ENCODE peak calls at places on chromosome 20, in eight cellular contexts. C is mesenchymal stem cell, X is sigmoid colon, F is left ventricle myocardium inferior, J is pancreas, T is fibroblast of lung, S is neural progenitor cell, D is iPS DF 6.9. Q is an unnamed sample.

GRCh38 chr20:46438156-46438750 is 31.8 kb upstream of the ELMO2 start:
- DNase-seq in C (peak; percentile 34), J (no peak), S (peak; percentile 65), T (peak; percentile 67), X (no peak), F (no peak), D (no peak), Q (no peak)

GRCh38 chr20:32285082-32285620 is 7.7 kb downstream of the KIF3B start:
- DNase-seq in J (no peak), F (no peak), T (no peak), D (no peak), X (no peak), S (no peak), C (no peak), Q (no peak)

GRCh38 chr20:12790856-12791255 is 217.9 kb upstream of the SPTLC3 start:
- DNase-seq in C (no peak), S (peak; percentile 57), F (no peak), J (no peak), X (no peak), T (no peak), D (no peak), Q (no peak)

GRCh38 chr20:364905-365794 is 15.4 kb upstream of the TRIB3 start:
- DNase-seq in J (no peak), F (no peak), C (peak; percentile 34), T (no peak), X (no peak), D (no peak), S (no peak), Q (no peak)

GRCh38 chr20:35663813-35664543 is 722 bp downstream of the CPNE1 start:
- DNase-seq in T (peak; percentile 14), X (no peak), D (no peak), S (peak; percentile 79), J (peak; percentile 59), F (no peak), C (peak; percentile 55), Q (peak; percentile 36)

GRCh38 chr20:17083738-17084137 is 143.1 kb upstream of the PCSK2 start:
- DNase-seq in J (no peak), F (no peak), C (no peak), T (no peak), X (no peak), S (peak; percentile 64), D (peak; percentile 27), Q (no peak)

GRCh38 chr20:32437391-32438074 is 79.4 kb downstream of the ASXL1 start:
- DNase-seq in J (no peak), S (no peak), T (no peak), F (no peak), C (no peak), D (no peak), X (no peak), Q (no peak)

GRCh38 chr20:46833360-46833759 is 61.3 kb upstream of the EYA2 start:
- DNase-seq in S (no peak), D (no peak), J (no peak), C (no peak), F (no peak), T (no peak), X (no peak), Q (no peak)

GRCh38 chr20:16220826-16221225 is 352.4 kb downstream of the KIF16B start:
- DNase-seq in D (no peak), T (no peak), F (no peak), S (no peak), C (no peak), X (no peak), J (no peak), Q (no peak)

GRCh38 chr20:47568019-47568418 is 66.3 kb downstream of the NCOA3 start:
- DNase-seq in J (no peak), D (no peak), X (peak; percentile 72), C (peak; percentile 94), F (no peak), T (peak; percentile 90), S (no peak), Q (no peak)

DNA sequence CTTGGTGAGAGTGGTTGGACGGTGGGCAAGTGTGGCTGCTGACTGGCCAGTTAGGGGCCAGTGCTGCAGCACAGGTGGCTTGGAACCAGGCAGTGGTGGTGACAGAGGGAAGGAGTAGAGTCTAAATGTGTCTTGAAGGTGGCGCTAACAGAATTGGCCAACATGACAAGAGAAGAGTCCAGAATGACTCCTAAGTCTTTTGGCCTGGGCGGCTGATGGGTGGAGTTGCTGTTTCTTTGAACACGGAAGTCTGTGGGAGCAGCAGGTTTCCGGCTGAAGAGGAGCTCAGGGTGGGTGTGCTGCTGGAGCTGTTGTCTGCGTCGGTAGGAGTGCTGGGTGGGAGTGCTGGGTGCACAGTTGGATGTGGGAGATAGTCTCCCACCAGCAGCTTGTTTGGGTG is 10.1 kb downstream of the LSM14B start:
- DNase-seq in X (no peak), S (no peak), C (no peak), J (no peak), D (no peak), F (no peak), T (no peak), Q (no peak)
- H3K27ac ChIP-seq in X (peak overlapping the region; percentile 29), S (no peak overlapping the region), C (no peak overlapping the region), J (no peak overlapping the region), D (no peak overlapping the region), F (peak overlapping the region; percentile 88), T (no peak overlapping the region), Q (peak overlapping the region; percentile 76)

GRCh38 chr20:52267418-52267817 is 75.8 kb upstream of the ZFP64 start:
- DNase-seq in D (no peak), C (no peak), S (no peak), X (no peak), F (no peak), J (no peak), T (no peak), Q (no peak)
- H3K27ac ChIP-seq in D (no peak overlapping the region), C (no peak overlapping the region), S (no peak overlapping the region), X (no peak overlapping the region), F (no peak overlapping the region), J (no peak overlapping the region), T (no peak overlapping the region), Q (no peak overlapping the region)

GRCh38 chr20:45294003-45294368 is 12.7 kb upstream of the RBPJL start:
- DNase-seq in D (no peak), S (no peak), C (no peak), J (no peak), T (no peak), F (no peak), X (no peak), Q (no peak)

GRCh38 chr20:45292343-45292742 is 14.3 kb upstream of the RBPJL start:
- DNase-seq in F (no peak), T (no peak), J (no peak), D (no peak), S (no peak), X (no peak), C (no peak), Q (no peak)

GRCh38 chr20:45291526-45291925 is 15.1 kb upstream of the RBPJL start:
- DNase-seq in F (no peak), X (no peak), J (no peak), S (no peak), C (no peak), D (no peak), T (no peak), Q (no peak)

GRCh38 chr20:45294659-45295058 is 12.0 kb upstream of the RBPJL start:
- DNase-seq in C (no peak), T (no peak), X (no peak), S (no peak), D (no peak), F (no peak), J (no peak), Q (no peak)

DNA sequence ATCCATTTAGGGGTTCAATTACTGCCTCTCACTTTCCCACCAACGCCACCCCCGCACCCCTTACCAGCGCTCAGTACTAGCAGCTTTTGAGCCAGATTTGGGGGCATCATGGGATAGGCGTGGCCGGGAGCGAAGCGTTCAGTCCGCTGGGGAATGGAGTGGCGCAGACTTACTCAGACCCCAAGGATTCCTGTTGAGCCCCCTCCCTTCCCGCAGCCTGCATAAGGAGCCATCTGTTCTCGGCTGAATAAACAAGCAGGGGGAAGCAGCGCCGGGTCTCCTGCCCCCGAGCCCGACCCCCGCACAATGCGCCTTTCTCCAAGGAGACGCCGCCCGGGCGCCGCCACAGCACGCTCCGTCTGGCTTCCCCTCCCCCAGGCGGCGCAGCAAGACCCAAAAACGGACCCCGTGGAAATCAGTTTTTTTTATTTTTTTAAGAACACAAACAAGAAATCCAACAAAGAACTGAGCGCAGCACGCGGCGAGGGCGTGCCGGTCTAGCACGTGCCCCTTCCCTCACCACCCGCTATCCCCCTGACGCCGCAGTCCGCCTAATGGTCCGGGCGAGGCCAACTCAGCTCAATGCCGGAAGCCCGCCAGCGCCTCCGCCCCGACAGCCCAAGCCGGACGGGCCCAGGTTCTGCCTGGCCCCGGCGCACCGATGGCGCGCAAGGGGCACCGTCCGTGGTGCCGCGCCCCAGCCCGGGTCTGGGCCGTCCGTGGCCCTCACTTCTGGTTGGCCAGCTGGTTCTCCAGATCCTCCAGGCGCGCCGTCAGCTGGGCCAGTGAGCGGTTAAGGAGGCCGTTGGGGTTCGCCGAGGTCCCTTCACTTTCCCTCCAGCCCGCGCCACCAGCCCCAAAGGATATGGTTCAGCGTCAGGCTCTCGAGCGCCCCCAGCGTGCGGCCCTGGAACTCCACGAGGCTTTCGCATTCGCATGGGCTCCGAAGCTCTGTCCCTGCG is 13.3 kb upstream of the RBPJL start:
- DNase-seq in T (peak; percentile 67), C (peak; percentile 73), S (peak; percentile 90), D (no peak), J (peak; percentile 97), X (peak; percentile 87), F (peak; percentile 78), Q (peak; percentile 82)
- H3K27ac ChIP-seq in T (no peak overlapping the region), C (no peak overlapping the region), S (no peak overlapping the region), D (no peak overlapping the region), J (peak overlapping the region; percentile 58), X (no peak overlapping the region), F (peak overlapping the region; percentile 27), Q (no peak overlapping the region)

GRCh38 chr20:44012466-44013226 is 98.0 kb downstream of the TOX2 start:
- DNase-seq in X (no peak), F (no peak), J (no peak), D (no peak), S (no peak), T (no peak), C (no peak), Q (no peak)

GRCh38 chr20:44010162-44010704 is 95.6 kb downstream of the TOX2 start:
- DNase-seq in X (no peak), S (no peak), F (no peak), J (no peak), T (no peak), D (no peak), C (no peak), Q (no peak)

GRCh38 chr20:44009679-44009992 is 95.0 kb downstream of the TOX2 start:
- DNase-seq in D (no peak), S (no peak), T (no peak), C (no peak), X (no peak), J (no peak), F (no peak), Q (no peak)

GRCh38 chr20:44008806-44009678 is 94.4 kb downstream of the TOX2 start:
- DNase-seq in S (no peak), J (no peak), T (no peak), F (no peak), X (no peak), D (no peak), C (no peak), Q (no peak)

DNA sequence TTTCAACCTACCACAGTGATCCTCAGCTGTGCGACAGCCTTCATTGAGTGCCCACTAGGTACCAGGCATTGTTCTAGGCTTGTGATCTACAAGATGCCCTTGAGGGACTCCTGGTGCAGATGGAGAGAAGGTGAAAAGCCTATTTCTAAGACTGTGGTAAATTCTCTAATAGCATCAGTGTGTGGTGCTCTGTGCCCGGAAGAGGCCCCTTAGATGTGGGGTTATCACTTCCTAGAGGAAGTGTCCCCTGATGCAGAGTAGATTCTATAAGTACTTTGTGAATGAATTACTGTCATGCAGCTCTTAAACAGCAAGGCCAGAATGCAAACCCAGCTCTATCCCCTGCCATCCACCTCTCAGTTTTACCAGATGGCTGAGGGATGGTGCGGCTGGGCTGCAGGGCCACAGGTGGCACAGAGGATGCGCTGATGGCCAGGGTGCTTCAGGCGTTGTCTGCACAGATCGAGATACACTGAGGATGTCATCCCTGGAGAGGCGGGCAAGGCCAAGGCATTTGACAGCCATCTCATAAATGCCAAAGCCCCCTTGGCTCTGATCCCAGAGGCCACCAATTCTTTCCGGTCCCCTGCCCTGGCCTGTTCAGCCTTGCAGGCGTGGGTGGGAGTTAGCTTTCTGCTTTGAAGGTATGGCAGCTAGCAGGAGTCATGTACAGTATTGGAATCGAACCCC is 96.7 kb downstream of the TOX2 start:
- DNase-seq in C (no peak), X (no peak), J (no peak), T (no peak), F (no peak), D (no peak), S (no peak), Q (no peak)
- H3K27ac ChIP-seq in C (no peak overlapping the region), X (no peak overlapping the region), J (no peak overlapping the region), T (no peak overlapping the region), F (no peak overlapping the region), D (no peak overlapping the region), S (no peak overlapping the region), Q (no peak overlapping the region)